ENCODE peak calls at places on chromosomes 5 and 9, in seven cellular contexts. G, W, S, P, T, O and R are unnamed samples.

GRCh38 chr5:79386679-79387078 is 127.3 kb downstream of the HOMER1 start:
- DNase-seq in G (no peak), W (no peak), S (no peak), P (no peak), T (no peak), O (no peak), R (no peak)

GRCh38 chr9:77257275-77257674 is 79.9 kb downstream of the VPS13A start:
- DNase-seq in G (no peak), W (no peak), S (no peak), P (no peak), T (no peak), O (no peak), R (no peak)

GRCh38 chr9:133710661-133711427 is 27.3 kb downstream of the SARDH start:
- DNase-seq in G (no peak), W (no peak), S (no peak), P (no peak), T (no peak), O (no peak), R (no peak)

GRCh38 chr9:13267743-13268142 is 11.7 kb downstream of the MPDZ start:
- DNase-seq in G (no peak), W (no peak), S (no peak), P (peak; percentile 7), T (no peak), O (peak; percentile 96), R (no peak)

GRCh38 chr5:149205625-149206523 is 64.6 kb downstream of the ABLIM3 start:
- DNase-seq in G (no peak), W (no peak), S (no peak), P (no peak), T (no peak), O (peak; percentile 88), R (no peak)

GRCh38 chr5:128163991-128164390 is 80.4 kb downstream of the SLC12A2 start:
- DNase-seq in G (no peak), W (no peak), S (no peak), P (no peak), T (no peak), O (peak; percentile 80), R (no peak)

GRCh38 chr5:142038735-142039134 is 25.9 kb upstream of the GNPDA1 start:
- DNase-seq in G (no peak), W (no peak), S (no peak), P (no peak), T (no peak), O (no peak), R (no peak)

GRCh38 chr5:61724102-61724501 is 392.0 kb downstream of the ZSWIM6 start:
- DNase-seq in G (no peak), W (no peak), S (no peak), P (no peak), T (no peak), O (no peak), R (no peak)

GRCh38 chr5:153960269-153961215 is 78.2 kb downstream of the FAM114A2 start:
- DNase-seq in G (no peak), W (no peak), S (no peak), P (no peak), T (peak; percentile 37), O (no peak), R (no peak)

GRCh38 chr5:18534119-18534518 is 899.9 kb downstream of the TAF11L14 start:
- DNase-seq in G (no peak), W (no peak), S (no peak), P (no peak), T (no peak), O (no peak), R (no peak)

GRCh38 chr9:125984461-125984860 is 237.3 kb downstream of the PBX3 start:
- DNase-seq in G (no peak), W (no peak), S (no peak), P (no peak), T (no peak), O (no peak), R (no peak)

GRCh38 chr9:136532799-136533774 is 12.8 kb downstream of the NOTCH1 start:
- DNase-seq in G (no peak), W (no peak), S (no peak), P (no peak), T (peak; percentile 85), O (no peak), R (peak; percentile 54)

GRCh38 chr9:123475407-123475806 is 119.4 kb downstream of the CRB2 start:
- DNase-seq in G (no peak), W (no peak), S (no peak), P (no peak), T (no peak), O (no peak), R (no peak)

GRCh38 chr5:102532126-102532525 is 33.3 kb upstream of the SLCO6A1 start:
- DNase-seq in G (no peak), W (no peak), S (no peak), P (no peak), T (no peak), O (peak; percentile 26), R (no peak)

GRCh38 chr5:61704289-61704688 is 372.2 kb downstream of the ZSWIM6 start:
- DNase-seq in G (no peak), W (no peak), S (no peak), P (no peak), T (no peak), O (no peak), R (no peak)

GRCh38 chr5:1316588-1316902 is 21.7 kb upstream of the TERT start:
- DNase-seq in G (no peak), W (no peak), S (no peak), P (no peak), T (no peak), O (no peak), R (no peak)

GRCh38 chr9:123955637-123956036 is 25.7 kb upstream of the DENND1A start:
- DNase-seq in G (no peak), W (no peak), S (no peak), P (no peak), T (no peak), O (no peak), R (no peak)

GRCh38 chr9:35697486-35697885 is 7.8 kb upstream of the TPM2 start:
- DNase-seq in G (no peak), W (no peak), S (no peak), P (no peak), T (no peak), O (no peak), R (no peak)

GRCh38 chr9:93667006-93667405 is 90.6 kb downstream of the PHF2 start:
- DNase-seq in G (no peak), W (no peak), S (no peak), P (no peak), T (no peak), O (no peak), R (no peak)

GRCh38 chr9:82957526-82958379 is 105.2 kb downstream of the RASEF start:
- DNase-seq in G (no peak), W (no peak), S (no peak), P (peak; percentile 41), T (no peak), O (peak; percentile 6), R (no peak)

GRCh38 chr9:23842531-23843129 is 16.6 kb upstream of the ELAVL2 start:
- DNase-seq in G (no peak), W (no peak), S (no peak), P (no peak), T (no peak), O (no peak), R (no peak)

GRCh38 chr5:81774359-81774758 is 23.5 kb upstream of the SSBP2 start:
- DNase-seq in G (no peak), W (no peak), S (no peak), P (no peak), T (no peak), O (no peak), R (no peak)